ENCODE peak calls at places on chromosomes 7 and 10, in nine cellular contexts. U, A, Y, L, G, H, X, E and F are unnamed samples.

GRCh38 chr7:100003711-100004661 is 11.4 kb upstream of the ZKSCAN1 start:
- DNase-seq in H (no peak), U (peak; percentile 36), X (no peak), L (no peak), Y (peak; percentile 89), G (peak; percentile 35), A (peak; percentile 25), E (no peak), F (peak; percentile 43)

GRCh38 chr10:90229486-90229885 is 528.1 kb downstream of the KIF20B start:
- DNase-seq in U (no peak), H (no peak), A (no peak), L (no peak), Y (no peak), X (no peak), E (no peak), G (no peak), F (no peak)

GRCh38 chr7:115435178-115435577 is 513.3 kb downstream of the MDFIC start:
- DNase-seq in G (no peak), U (no peak), H (no peak), X (no peak), Y (no peak), A (no peak), L (no peak), E (no peak), F (no peak)

GRCh38 chr10:27658788-27659187 is 86.8 kb downstream of the MKX start:
- DNase-seq in U (no peak), L (peak; percentile 36), Y (no peak), H (no peak), E (no peak), X (no peak), A (no peak), G (no peak), F (no peak)

GRCh38 chr7:96833701-96834453 is 124.2 kb upstream of the SEM1 start:
- DNase-seq in X (no peak), G (no peak), L (no peak), A (no peak), U (no peak), H (no peak), Y (no peak), E (no peak), F (peak; percentile 3)

GRCh38 chr10:78365711-78366110 is 332.0 kb downstream of the RPS24 start:
- DNase-seq in A (no peak), E (no peak), H (no peak), G (peak; percentile 37), L (no peak), Y (no peak), X (no peak), U (no peak), F (no peak)

GRCh38 chr7:79612903-79613302 is 159.4 kb upstream of the MAGI2 start:
- DNase-seq in L (no peak), H (no peak), Y (no peak), X (no peak), E (no peak), A (no peak), U (no peak), G (no peak), F (no peak)

GRCh38 chr10:122435212-122435827 is 19.1 kb upstream of the ARMS2 start:
- DNase-seq in L (peak; percentile 45), A (no peak), U (peak; percentile 47), H (no peak), X (no peak), G (no peak), Y (no peak), E (peak; percentile 18), F (peak; percentile 64)

GRCh38 chr10:73868655-73869195 is 5.6 kb downstream of the CAMK2G start:
- DNase-seq in L (no peak), A (no peak), E (no peak), U (no peak), Y (no peak), H (no peak), G (no peak), X (no peak), F (no peak)

GRCh38 chr10:80382989-80383388 is 25.4 kb upstream of the PRXL2A start:
- DNase-seq in H (no peak), G (no peak), Y (no peak), A (no peak), X (no peak), U (peak; percentile 68), E (peak; percentile 15), L (peak; percentile 49), F (peak; percentile 70)

GRCh38 chr7:55066479-55066878 is 47.7 kb downstream of the EGFR start:
- DNase-seq in X (no peak), A (no peak), H (no peak), E (no peak), Y (no peak), U (no peak), L (no peak), G (no peak), F (no peak)

GRCh38 chr7:24971333-24972165 is 8.4 kb downstream of the OSBPL3 start:
- DNase-seq in L (peak; percentile 81), X (no peak), E (no peak), H (peak; percentile 24), A (no peak), U (peak; percentile 48), Y (no peak), G (no peak), F (peak; percentile 56)

GRCh38 chr10:129894721-129895120 is 69.4 kb downstream of the EBF3 start:
- DNase-seq in Y (no peak), E (no peak), L (no peak), G (no peak), U (no peak), A (no peak), H (no peak), X (no peak), F (no peak)

GRCh38 chr7:155806096-155806871 is 6.0 kb downstream of the SHH start:
- DNase-seq in L (no peak), E (no peak), U (peak; percentile 67), G (peak; percentile 54), H (no peak), A (no peak), Y (no peak), X (no peak), F (no peak)

GRCh38 chr7:100220833-100221718 is 1.3 kb downstream of the PVRIG start:
- DNase-seq in L (no peak), E (no peak), G (peak; percentile 93), H (peak; percentile 27), Y (peak; percentile 34), U (no peak), X (no peak), A (no peak), F (no peak)

GRCh38 chr7:158500651-158501052 is 87.0 kb downstream of the PTPRN2 start:
- DNase-seq in L (no peak), Y (no peak), H (no peak), U (peak; percentile 49), E (no peak), X (no peak), A (no peak), G (no peak), F (no peak)

GRCh38 chr10:120732067-120732466 is 119.1 kb upstream of the WDR11 start:
- DNase-seq in U (no peak), A (no peak), Y (no peak), G (no peak), L (peak; percentile 32), H (no peak), X (no peak), E (no peak), F (peak; percentile 88)

DNA sequence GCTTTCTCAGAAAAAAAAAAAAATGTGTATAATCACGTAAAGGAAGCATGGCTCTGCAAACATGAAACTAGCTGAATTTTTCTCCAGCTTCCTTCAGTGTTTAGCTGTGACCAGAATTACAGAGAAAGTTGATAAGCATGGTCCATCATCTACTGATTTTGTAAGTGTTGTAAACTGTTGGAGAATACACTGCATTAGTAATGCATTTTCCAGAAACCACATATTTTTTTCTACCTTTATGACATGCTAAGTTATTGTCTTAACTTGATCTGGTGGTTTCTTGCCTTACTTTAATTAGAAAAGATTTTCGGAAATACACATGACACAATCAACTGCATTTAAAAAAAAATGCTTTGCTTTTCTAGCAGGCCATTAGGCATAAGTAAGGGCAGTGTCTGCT is 135.1 kb downstream of the BICC1 start:
- DNase-seq in E (no peak), U (no peak), X (no peak), L (no peak), H (no peak), G (no peak), A (no peak), Y (no peak), F (no peak)
- TF ChIP-seq POLR2AphosphoS5 in E (no peak), U (no peak), X (no peak), L (no peak), H (no peak), G (no peak), A (no peak), Y (no peak), F (no peak)

DNA sequence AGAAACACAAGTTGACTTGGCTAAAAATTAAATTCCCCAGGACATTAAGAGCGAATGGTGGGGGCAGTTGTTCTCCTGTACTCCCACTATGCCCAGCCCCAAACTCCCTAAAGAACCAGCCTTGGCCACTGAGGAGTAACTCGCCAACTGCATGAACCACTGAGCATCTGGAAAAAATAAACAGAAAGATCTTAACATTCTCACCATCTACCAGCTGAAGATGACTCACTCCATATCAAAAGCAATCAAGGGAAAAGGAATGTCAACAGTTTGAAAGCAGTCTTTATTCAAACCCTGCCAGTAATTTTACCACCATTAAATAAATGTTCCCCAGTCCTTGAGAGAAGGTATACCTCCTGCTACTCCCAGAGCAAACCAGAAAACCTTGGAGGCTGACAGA is 45.4 kb downstream of the CTTNBP2 start:
- DNase-seq in L (peak; percentile 6), H (no peak), E (no peak), Y (no peak), U (no peak), A (no peak), X (no peak), G (no peak), F (peak; percentile 7)
- TF ChIP-seq POLR2AphosphoS5 in L (no peak), H (no peak), E (no peak), Y (no peak), U (no peak), A (no peak), X (no peak), G (no peak), F (no peak)

DNA sequence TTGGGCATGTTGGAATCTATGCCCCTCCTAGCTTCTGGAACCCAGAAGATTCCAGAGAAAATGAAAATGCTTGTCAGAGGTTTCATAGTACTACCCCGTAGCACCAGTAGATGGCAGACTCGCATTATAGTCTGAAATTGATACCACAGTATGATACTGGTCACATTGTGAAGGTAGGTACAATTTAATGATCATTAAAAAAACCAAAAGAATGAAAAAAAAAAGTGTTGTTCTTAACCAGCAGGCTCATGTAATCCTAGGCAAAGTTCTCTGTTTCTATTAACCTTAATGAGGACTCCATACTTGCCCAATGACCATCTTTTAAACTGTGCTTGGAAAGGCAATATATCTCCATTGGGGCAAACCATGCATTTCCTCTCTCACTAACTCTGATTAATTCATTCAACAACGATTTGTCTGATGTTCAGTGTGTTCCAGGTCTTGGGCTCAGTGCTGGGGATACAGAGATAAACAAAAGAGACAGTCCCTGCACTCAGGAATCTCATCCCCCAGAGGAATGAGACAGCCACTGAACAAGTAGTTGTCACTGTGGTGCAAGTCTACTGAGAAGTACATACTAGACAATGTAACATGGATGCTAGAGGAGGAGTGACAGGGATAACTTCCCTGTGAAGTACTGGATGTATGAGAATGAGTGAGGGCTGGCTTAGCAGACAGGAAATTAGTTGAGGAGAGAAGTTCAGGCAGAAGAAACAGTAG is 223.5 kb upstream of the PHYHIPL start:
- DNase-seq in E (peak; percentile 25), X (no peak), L (peak; percentile 24), H (no peak), U (peak; percentile 36), G (no peak), Y (peak; percentile 46), A (no peak), F (peak; percentile 47)
- TF ChIP-seq POLR2AphosphoS5 in E (no peak), X (no peak), L (no peak), H (no peak), U (no peak), G (no peak), Y (no peak), A (no peak), F (no peak)

GRCh38 chr10:69087600-69088470 is at the start of gene SRGN:
- DNase-seq in Y (peak; percentile 70), E (no peak), G (peak; percentile 79), H (peak; percentile 71), L (no peak), U (no peak), X (peak; percentile 94), A (peak; percentile 86), F (peak; percentile 92)
- TF ChIP-seq POLR2AphosphoS5 in Y (peak; percentile 98), E (no peak), G (peak; percentile 37), H (peak; percentile 69), L (no peak), U (no peak), X (peak; percentile 86), A (peak; percentile 76), F (peak; percentile 89)